ENCODE peak calls at places on chromosomes 7 and 10, in ten cellular contexts. Q is endodermal cell; L is endothelial cell; W is BJ; J is astrocyte of the spinal cord; N is WERI-Rb-1; S is cardiac muscle cell; F is CD8-positive, alpha-beta T cell; R is OCI-LY7; P is heart right ventricle. T is an unnamed sample.

GRCh38 chr7:151735186-151735853 is 141.6 kb downstream of the PRKAG2 start:
- DNase-seq in R (no peak), L (no peak), J (no peak), P (no peak), W (no peak), N (no peak), F (no peak), S (no peak), Q (no peak), T (no peak)

GRCh38 chr7:16934947-16935742 is 53.4 kb upstream of the AGR3 start:
- DNase-seq in J (no peak), L (no peak), W (no peak), R (no peak), P (no peak), N (no peak), S (no peak), Q (no peak), F (no peak), T (no peak)

GRCh38 chr7:11436317-11436716 is 395.7 kb downstream of the THSD7A start:
- DNase-seq in N (no peak), F (no peak), L (no peak), Q (no peak), J (peak; percentile 36), P (no peak), S (no peak), W (no peak), R (no peak), T (no peak)

GRCh38 chr7:90432752-90433151 is 29.5 kb downstream of the CLDN12 start:
- DNase-seq in R (no peak), P (no peak), J (no peak), F (no peak), N (no peak), L (no peak), Q (no peak), W (no peak), S (no peak), T (no peak)

GRCh38 chr7:42907316-42907715 is 4.6 kb downstream of the C7orf25 start:
- DNase-seq in Q (no peak), W (no peak), P (no peak), N (no peak), L (no peak), J (peak; percentile 25), S (no peak), F (no peak), R (no peak), T (no peak)

GRCh38 chr7:124780608-124781007 is 15.0 kb upstream of the GPR37 start:
- DNase-seq in S (no peak), L (no peak), P (no peak), N (no peak), W (no peak), Q (no peak), R (no peak), J (no peak), F (no peak), T (no peak)

GRCh38 chr10:131242007-131242406 is 69.5 kb downstream of the TCERG1L start:
- DNase-seq in S (peak; percentile 84), F (no peak), W (no peak), Q (peak; percentile 89), N (no peak), P (peak; percentile 10), R (no peak), J (no peak), L (no peak), T (no peak)

GRCh38 chr10:28810062-28810870 is 132.9 kb downstream of the BAMBI start:
- DNase-seq in F (no peak), S (peak; percentile 24), N (no peak), R (no peak), W (no peak), Q (peak; percentile 71), P (no peak), L (no peak), J (no peak), T (no peak)

GRCh38 chr7:87517136-87517805 is 41.8 kb upstream of the ABCB4 start:
- DNase-seq in R (no peak), F (no peak), N (no peak), W (no peak), Q (no peak), L (no peak), P (no peak), J (peak; percentile 28), S (no peak), T (no peak)

GRCh38 chr7:136114966-136115762 is 138.0 kb upstream of the MTPN start:
- DNase-seq in W (no peak), R (peak; percentile 74), F (no peak), L (peak; percentile 69), P (peak; percentile 17), N (peak; percentile 70), J (peak; percentile 45), Q (peak; percentile 91), S (peak; percentile 55), T (no peak)

GRCh38 chr7:135160858-135161653 is 9.5 kb downstream of the CYREN start:
- DNase-seq in S (no peak), N (no peak), W (no peak), Q (no peak), R (peak; percentile 70), L (no peak), J (peak; percentile 40), F (no peak), P (peak; percentile 40), T (no peak)

GRCh38 chr10:22554481-22555182 is 159.7 kb downstream of the PIP4K2A start:
- DNase-seq in N (no peak), F (no peak), R (no peak), J (peak; percentile 91), S (peak; percentile 24), L (no peak), W (peak; percentile 17), Q (no peak), P (peak; percentile 61), T (no peak)

GRCh38 chr10:28072573-28072972 is 73.7 kb upstream of the ODAD2 start:
- DNase-seq in L (no peak), F (no peak), W (no peak), S (no peak), R (no peak), Q (no peak), J (no peak), N (no peak), P (no peak), T (no peak)

GRCh38 chr7:132793474-132793873 is 217.2 kb upstream of the PLXNA4 start:
- DNase-seq in R (no peak), W (no peak), L (no peak), P (peak; percentile 28), Q (no peak), J (no peak), F (no peak), S (no peak), N (no peak), T (no peak)

GRCh38 chr7:47720141-47720906 is 138.4 kb upstream of the TNS3 start:
- DNase-seq in Q (no peak), S (no peak), F (no peak), J (peak; percentile 27), N (no peak), L (no peak), W (peak; percentile 48), R (peak; percentile 36), P (peak; percentile 55), T (no peak)

GRCh38 chr10:26859241-26860025 is 1.3 kb downstream of the ABI1 start:
- DNase-seq in F (no peak), Q (no peak), J (peak; percentile 22), R (no peak), W (no peak), N (no peak), P (no peak), L (no peak), S (peak; percentile 32), T (no peak)

GRCh38 chr10:126133906-126134703 is 237.7 kb downstream of the FANK1 start:
- DNase-seq in R (no peak), P (no peak), N (no peak), W (peak; percentile 90), J (peak; percentile 36), S (no peak), Q (no peak), L (no peak), F (no peak), T (no peak)

GRCh38 chr7:129493555-129493954 is 8.8 kb upstream of the SMKR1 start:
- DNase-seq in S (no peak), P (no peak), L (no peak), J (no peak), R (no peak), F (no peak), N (no peak), Q (no peak), W (no peak), T (no peak)
- TF ChIP-seq CTCF in S (peak; percentile 27), P (no peak), L (no peak), J (peak; percentile 25), R (peak; percentile 30), F (no peak), N (no peak), Q (peak; percentile 58), W (peak; percentile 38), T (no peak)

GRCh38 chr7:99997545-99998137 is 17.8 kb upstream of the ZKSCAN1 start:
- DNase-seq in R (no peak), Q (peak; percentile 86), S (peak; percentile 30), W (no peak), N (no peak), P (peak; percentile 50), F (peak; percentile 69), J (peak; percentile 27), L (peak; percentile 33), T (peak; percentile 60)
- TF ChIP-seq CTCF in R (no peak), Q (peak; percentile 54), S (peak; percentile 36), W (peak; percentile 24), N (no peak), P (peak; percentile 45), F (no peak), J (peak; percentile 27), L (peak; percentile 25), T (no peak)

GRCh38 chr7:117312593-117312992 is 10.3 kb downstream of the WNT2 start:
- DNase-seq in F (no peak), L (no peak), S (no peak), P (no peak), R (no peak), N (no peak), W (no peak), J (no peak), Q (no peak), T (no peak)
- TF ChIP-seq CTCF in F (no peak), L (no peak), S (peak; percentile 32), P (no peak), R (peak; percentile 51), N (no peak), W (peak; percentile 20), J (peak; percentile 40), Q (peak; percentile 47), T (no peak)

GRCh38 chr10:71546220-71546619 is 149.5 kb downstream of the CDH23 start:
- DNase-seq in P (no peak), L (no peak), Q (no peak), W (no peak), N (no peak), R (no peak), S (no peak), J (no peak), F (no peak), T (no peak)

GRCh38 chr10:71547290-71547689 is 150.6 kb downstream of the CDH23 start:
- DNase-seq in R (no peak), J (no peak), Q (no peak), W (no peak), L (no peak), S (no peak), P (no peak), F (no peak), N (no peak), T (no peak)

GRCh38 chr10:71547841-71548493 is 151.2 kb downstream of the CDH23 start:
- DNase-seq in Q (no peak), P (peak; percentile 82), N (peak; percentile 91), J (peak; percentile 81), L (no peak), S (peak; percentile 90), R (no peak), F (no peak), W (peak; percentile 2), T (no peak)

GRCh38 chr10:71545001-71545400 is 148.3 kb downstream of the CDH23 start:
- DNase-seq in L (no peak), N (peak; percentile 89), J (no peak), F (no peak), S (no peak), W (no peak), Q (no peak), P (no peak), R (no peak), T (no peak)

GRCh38 chr10:71548494-71548846 is 151.8 kb downstream of the CDH23 start:
- DNase-seq in R (no peak), S (no peak), J (peak; percentile 22), Q (peak; percentile 76), F (no peak), W (no peak), L (peak; percentile 52), P (no peak), N (no peak), T (no peak)
- TF ChIP-seq CTCF in R (peak; percentile 54), S (peak; percentile 31), J (peak; percentile 55), Q (peak; percentile 69), F (no peak), W (peak; percentile 26), L (peak; percentile 41), P (peak; percentile 20), N (peak; percentile 48), T (no peak)

T was measured in activated B cell treated with CpG ODN at 0.5 μM for 24 hours.